ENCODE peak calls at places on chromosomes 6 and 20, in nine cellular contexts. X, B, T, W, U, Z, S, K and Y are unnamed samples.

GRCh38 chr6:107656883-107657282 is 167.0 kb downstream of the SOBP start:
- DNase-seq in X (peak; percentile 30), B (no peak), T (no peak), W (no peak), U (no peak), Z (no peak), S (no peak), K (no peak), Y (no peak)

GRCh38 chr20:11158589-11158988 is 484.8 kb upstream of the JAG1 start:
- DNase-seq in X (no peak), B (no peak), T (no peak), W (no peak), U (no peak), Z (no peak), S (no peak), K (no peak), Y (no peak)

GRCh38 chr6:99225172-99225571 is 124.3 kb downstream of the FAXC start:
- DNase-seq in X (no peak), B (no peak), T (no peak), W (no peak), U (no peak), Z (no peak), S (no peak), K (no peak), Y (no peak)

GRCh38 chr6:16160794-16161193 is 31.9 kb downstream of the MYLIP start:
- DNase-seq in X (no peak), B (no peak), T (peak; percentile 53), W (no peak), U (no peak), Z (no peak), S (no peak), K (no peak), Y (no peak)

GRCh38 chr20:10910535-10911239 is 236.9 kb upstream of the JAG1 start:
- DNase-seq in X (peak; percentile 57), B (no peak), T (no peak), W (no peak), U (no peak), Z (no peak), S (no peak), K (no peak), Y (no peak)

GRCh38 chr6:155100087-155100486 is 105.0 kb downstream of the TIAM2 start:
- DNase-seq in X (peak; percentile 50), B (peak; percentile 60), T (peak; percentile 73), W (no peak), U (no peak), Z (no peak), S (no peak), K (no peak), Y (peak; percentile 6)

GRCh38 chr20:25025091-25025861 is 32.7 kb downstream of the ACSS1 start:
- DNase-seq in X (no peak), B (no peak), T (no peak), W (no peak), U (no peak), Z (no peak), S (no peak), K (no peak), Y (no peak)

GRCh38 chr6:47633141-47633540 is 65.2 kb upstream of the ADGRF4 start:
- DNase-seq in X (no peak), B (no peak), T (no peak), W (peak; percentile 27), U (no peak), Z (no peak), S (no peak), K (peak; percentile 21), Y (no peak)

GRCh38 chr6:112207773-112208172 is 46.6 kb downstream of the LAMA4 start:
- DNase-seq in X (no peak), B (no peak), T (no peak), W (no peak), U (no peak), Z (no peak), S (no peak), K (no peak), Y (no peak)

GRCh38 chr6:32867022-32867477 is 13.1 kb downstream of the PSMB9 start:
- DNase-seq in X (no peak), B (no peak), T (no peak), W (no peak), U (no peak), Z (no peak), S (no peak), K (no peak), Y (no peak)

GRCh38 chr20:40990542-40991120 is 38.0 kb upstream of the TOP1 start:
- DNase-seq in X (peak; percentile 83), B (peak; percentile 65), T (peak; percentile 80), W (peak; percentile 87), U (peak; percentile 80), Z (peak; percentile 62), S (peak; percentile 38), K (peak; percentile 95), Y (peak; percentile 64)

GRCh38 chr20:18857640-18858039 is 44.1 kb downstream of the SCP2D1 start:
- DNase-seq in X (no peak), B (no peak), T (no peak), W (peak; percentile 3), U (no peak), Z (no peak), S (no peak), K (no peak), Y (no peak)

GRCh38 chr6:74480561-74480960 is 725.3 kb downstream of the COL12A1 start:
- DNase-seq in X (no peak), B (no peak), T (no peak), W (peak; percentile 8), U (no peak), Z (no peak), S (no peak), K (no peak), Y (no peak)

GRCh38 chr20:34559311-34560140 is 1.0 kb downstream of the MAP1LC3A start:
- DNase-seq in X (no peak), B (peak; percentile 43), T (no peak), W (no peak), U (no peak), Z (no peak), S (no peak), K (no peak), Y (no peak)

GRCh38 chr6:134034951-134035822 is 17.2 kb downstream of the SLC2A12 start:
- DNase-seq in X (no peak), B (no peak), T (no peak), W (no peak), U (no peak), Z (no peak), S (no peak), K (no peak), Y (no peak)

GRCh38 chr20:45097485-45098095 is 3.3 kb downstream of the KCNS1 start:
- DNase-seq in X (no peak), B (no peak), T (no peak), W (peak; percentile 52), U (no peak), Z (no peak), S (no peak), K (no peak), Y (no peak)
- TF ChIP-seq CTCF in X (peak; percentile 29), B (no peak), T (no peak), W (peak; percentile 39), U (peak; percentile 54), Z (peak; percentile 52), S (no peak), K (no peak), Y (no peak)

DNA sequence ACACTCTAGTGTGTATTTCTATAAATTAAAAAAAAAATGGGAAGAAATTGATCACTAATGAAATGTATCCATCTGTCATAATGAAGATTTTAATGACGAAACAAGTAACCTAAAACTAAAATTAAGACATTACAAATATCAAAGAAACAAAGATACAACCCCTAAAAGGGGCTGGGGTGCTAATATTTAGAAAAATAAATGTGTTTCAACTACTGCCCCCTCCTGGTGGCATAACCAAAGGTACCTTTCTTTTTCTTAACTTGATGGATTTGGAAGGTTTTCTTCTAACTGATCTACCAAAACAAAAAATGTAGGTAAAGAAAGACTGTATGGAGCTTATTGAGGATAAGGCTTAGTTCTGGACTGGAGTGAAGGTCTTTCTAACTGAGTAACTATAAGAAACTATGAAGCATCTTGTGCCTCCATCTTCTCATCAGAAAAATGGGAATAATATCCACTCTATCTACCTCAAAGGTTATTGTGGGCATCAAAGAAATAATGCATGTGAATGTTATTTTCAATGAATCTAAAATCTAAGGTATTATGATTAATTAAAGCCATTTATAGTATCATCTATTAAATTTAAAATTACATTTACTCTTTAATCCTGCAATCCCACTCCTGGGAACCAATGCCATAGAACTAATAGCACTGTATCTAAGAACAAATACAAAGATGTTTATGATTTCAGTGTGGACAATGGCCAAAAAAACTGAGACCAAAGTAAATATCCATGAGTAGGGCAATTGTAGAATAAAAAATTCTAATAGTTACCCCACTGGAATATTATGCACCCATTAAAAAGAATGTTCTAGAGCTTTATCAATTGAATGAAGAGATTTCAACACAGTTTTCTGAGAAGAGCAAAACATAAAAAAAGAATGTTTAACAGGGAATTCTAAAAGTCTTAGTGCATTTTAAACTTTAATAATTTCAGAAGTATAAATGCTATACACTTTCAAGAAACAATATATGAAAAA is 117.2 kb downstream of the BACH2 start:
- DNase-seq in X (no peak), B (no peak), T (no peak), W (peak; percentile 32), U (no peak), Z (no peak), S (no peak), K (no peak), Y (no peak)
- TF ChIP-seq CTCF in X (peak; percentile 47), B (peak; percentile 43), T (peak; percentile 51), W (peak; percentile 53), U (peak; percentile 21), Z (peak; percentile 47), S (no peak), K (peak; percentile 1), Y (no peak)

DNA sequence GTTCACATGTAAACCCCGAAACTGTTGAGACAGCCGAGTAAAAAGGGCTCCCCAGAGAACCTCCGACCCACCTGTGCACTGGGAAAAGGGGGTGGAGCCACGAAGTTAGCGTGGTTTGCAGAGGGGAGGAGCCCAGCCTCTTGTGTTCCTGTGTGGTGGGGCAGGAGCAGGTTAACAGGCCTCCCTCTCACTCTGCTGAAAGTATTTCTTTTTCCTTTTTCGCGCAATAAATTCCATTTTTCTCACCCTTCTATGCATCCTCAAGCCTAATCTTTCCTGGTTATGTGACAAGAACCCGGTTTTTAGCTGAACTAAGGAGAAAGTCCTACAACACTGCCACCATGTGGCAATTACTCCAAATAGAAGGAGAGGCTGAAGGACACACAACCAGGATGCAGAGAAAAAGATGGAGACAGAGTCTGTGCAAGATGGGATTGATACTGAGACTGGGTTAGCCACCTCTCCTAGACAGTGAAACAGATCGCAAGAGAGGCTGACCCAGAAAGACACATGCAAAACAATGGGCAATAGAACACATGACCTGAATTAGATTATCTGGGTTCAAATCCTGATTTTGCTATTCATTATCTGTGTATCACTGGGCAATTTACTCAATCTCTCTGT is 168.7 kb upstream of the PRSS16 start:
- DNase-seq in X (peak; percentile 25), B (peak; percentile 27), T (no peak), W (peak; percentile 76), U (peak; percentile 45), Z (peak; percentile 20), S (no peak), K (peak; percentile 69), Y (peak; percentile 43)
- TF ChIP-seq CTCF in X (peak; percentile 72), B (peak; percentile 66), T (peak; percentile 65), W (peak; percentile 77), U (peak; percentile 84), Z (peak; percentile 66), S (no peak), K (peak; percentile 67), Y (peak; percentile 73)

DNA sequence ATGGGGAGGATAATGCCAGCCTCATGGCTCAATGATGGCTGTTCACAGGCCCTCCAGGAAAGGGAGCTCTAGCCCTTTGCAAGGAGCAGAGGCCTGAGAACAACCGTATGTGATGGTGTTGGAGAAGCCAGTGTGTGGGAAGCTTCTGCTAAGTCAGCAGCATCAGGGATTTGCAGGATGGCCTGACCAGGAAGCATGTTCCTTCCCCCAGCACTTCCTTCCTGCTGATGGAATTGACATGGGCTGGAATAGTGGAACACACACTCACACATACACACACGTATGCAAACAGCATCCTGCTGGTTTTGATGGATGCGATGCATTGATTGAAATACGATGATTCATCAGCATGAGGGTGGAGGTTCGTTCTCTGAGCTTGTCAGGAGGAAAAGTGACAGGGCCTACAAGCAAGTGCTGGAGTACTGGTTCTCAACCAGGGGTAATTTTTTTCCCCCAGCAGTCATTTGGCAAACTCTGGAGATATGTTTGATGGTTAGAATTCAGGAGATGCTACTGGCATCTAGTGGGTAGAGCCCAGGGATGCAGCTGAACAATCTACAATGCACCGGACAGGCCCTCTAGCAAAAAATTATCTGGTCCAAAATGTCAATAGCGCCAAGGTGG is 229.1 kb downstream of the NFATC2 start:
- DNase-seq in X (no peak), B (no peak), T (no peak), W (peak; percentile 29), U (no peak), Z (no peak), S (no peak), K (no peak), Y (no peak)
- TF ChIP-seq CTCF in X (no peak), B (no peak), T (no peak), W (no peak), U (no peak), Z (peak; percentile 22), S (no peak), K (no peak), Y (no peak)